ENCODE peak calls at places on chromosome 18, in ten cellular contexts. T, S, Q, O, R, K, I, F, D and J are unnamed samples.

GRCh38 chr18:38923136-38923535 is 1357.5 kb upstream of the CELF4 start:
- DNase-seq in R (no peak), D (no peak), I (no peak), Q (no peak), S (no peak), T (no peak), K (no peak), F (no peak), O (no peak), J (no peak)

GRCh38 chr18:75211002-75211621 is 515 bp downstream of the TSHZ1 start:
- DNase-seq in T (peak; percentile 31), S (no peak), I (peak; percentile 43), R (peak; percentile 21), D (peak; percentile 18), O (peak; percentile 61), F (no peak), Q (no peak), K (no peak), J (peak; percentile 40)

GRCh38 chr18:63518178-63519012 is 23.8 kb upstream of the SERPINB12 start:
- DNase-seq in K (peak; percentile 40), R (peak; percentile 50), Q (no peak), S (peak; percentile 70), F (peak; percentile 12), D (peak; percentile 70), I (peak; percentile 28), T (peak; percentile 74), O (no peak), J (peak; percentile 84)

GRCh38 chr18:26317353-26317865 is 91.2 kb downstream of the TAF4B start:
- DNase-seq in F (no peak), I (no peak), T (no peak), D (no peak), S (no peak), O (no peak), R (no peak), K (no peak), Q (no peak), J (no peak)

GRCh38 chr18:13372405-13372995 is 153.9 kb downstream of the LDLRAD4 start:
- DNase-seq in K (no peak), S (no peak), Q (no peak), O (no peak), D (no peak), T (no peak), F (no peak), I (no peak), R (no peak), J (no peak)

GRCh38 chr18:681985-682384 is 24.5 kb downstream of the TYMS start:
- DNase-seq in D (no peak), S (no peak), F (no peak), R (no peak), I (no peak), K (no peak), Q (no peak), O (no peak), T (no peak), J (no peak)

GRCh38 chr18:37403100-37403781 is 162.4 kb downstream of the CELF4 start:
- DNase-seq in F (no peak), R (no peak), D (peak; percentile 86), K (peak; percentile 81), O (peak; percentile 68), T (no peak), I (no peak), Q (no peak), S (no peak), J (peak; percentile 91)

GRCh38 chr18:39602112-39602511 is 2036.5 kb upstream of the CELF4 start:
- DNase-seq in R (no peak), F (no peak), K (no peak), O (no peak), D (no peak), T (no peak), Q (no peak), I (no peak), S (no peak), J (no peak)

GRCh38 chr18:79749251-79750191 is 48.2 kb upstream of the KCNG2 start:
- DNase-seq in S (peak; percentile 52), T (no peak), D (peak; percentile 14), F (no peak), Q (peak; percentile 58), R (no peak), K (no peak), O (no peak), I (no peak), J (peak; percentile 74)

GRCh38 chr18:36579311-36579710 is 249.5 kb downstream of the TPGS2 start:
- DNase-seq in O (no peak), T (no peak), R (no peak), S (no peak), D (no peak), F (no peak), I (no peak), K (no peak), Q (no peak), J (no peak)

GRCh38 chr18:24868760-24869237 is 408.4 kb downstream of the HRH4 start:
- DNase-seq in Q (no peak), T (no peak), K (no peak), O (no peak), R (no peak), F (no peak), D (peak; percentile 85), I (no peak), S (no peak), J (no peak)

GRCh38 chr18:74745658-74746403 is 148.2 kb downstream of the ZNF407 start:
- DNase-seq in D (peak; percentile 86), S (no peak), R (no peak), I (no peak), Q (no peak), F (peak; percentile 6), O (no peak), K (no peak), T (no peak), J (no peak)

DNA sequence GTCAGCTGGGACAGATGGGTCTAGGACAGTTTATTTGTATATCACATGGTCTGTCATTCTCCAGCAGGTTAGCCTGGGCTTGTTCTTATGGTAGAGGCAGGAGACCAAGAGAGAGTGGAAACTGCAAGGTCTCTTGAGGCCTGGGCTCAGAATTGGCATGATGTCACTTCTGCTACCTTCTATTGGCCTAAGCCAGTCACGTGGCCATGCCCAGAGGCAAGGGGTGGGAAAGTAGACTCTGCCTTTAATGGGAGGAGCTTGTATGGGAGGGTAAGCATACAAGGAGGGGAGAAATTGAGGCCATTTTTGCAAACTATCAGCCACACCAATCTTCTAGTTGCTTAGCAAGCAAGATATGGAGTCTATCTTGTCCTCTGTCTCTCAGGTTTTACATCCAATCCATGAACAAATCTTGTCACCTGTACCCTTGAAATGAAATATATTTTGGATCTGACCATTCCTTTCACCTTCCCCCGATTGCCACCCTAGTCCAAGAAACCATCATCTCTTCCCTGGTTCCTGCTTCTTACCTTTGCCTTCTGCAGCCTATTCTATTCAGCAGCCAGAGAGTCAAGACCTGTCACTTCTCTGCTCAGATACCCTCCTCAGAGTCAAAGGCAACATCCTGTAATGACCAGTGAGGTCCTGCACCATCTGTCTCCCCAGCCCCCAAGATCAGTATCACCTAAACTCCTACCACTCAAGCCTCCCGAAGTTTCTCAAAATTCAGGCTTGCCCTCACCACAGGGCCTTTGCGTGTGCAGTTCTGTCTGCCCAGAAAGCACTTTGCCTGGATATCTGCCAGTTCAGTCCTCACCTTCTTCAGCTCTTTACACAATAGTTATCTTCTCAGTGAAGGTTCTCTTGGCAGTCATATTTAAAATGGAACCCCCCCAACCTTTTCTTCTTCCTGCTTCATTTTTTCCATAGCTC is 240.0 kb downstream of the LOXHD1 start:
- DNase-seq in S (no peak), D (no peak), F (no peak), K (no peak), R (no peak), I (no peak), O (no peak), Q (no peak), T (peak; percentile 15), J (no peak)
- H3K4me1 ChIP-seq in S (peaks cover 20% of the 10 kb centered on the region), D (no peaks in the 10 kb centered on the region), F (no peaks in the 10 kb centered on the region), K (peaks cover 63% of the 10 kb centered on the region), R (peaks cover 6% of the 10 kb centered on the region), I (no peaks in the 10 kb centered on the region), O (peaks cover 71% of the 10 kb centered on the region), Q (peaks cover 19% of the 10 kb centered on the region), T (no peaks in the 10 kb centered on the region), J (peaks cover 52% of the 10 kb centered on the region)

DNA sequence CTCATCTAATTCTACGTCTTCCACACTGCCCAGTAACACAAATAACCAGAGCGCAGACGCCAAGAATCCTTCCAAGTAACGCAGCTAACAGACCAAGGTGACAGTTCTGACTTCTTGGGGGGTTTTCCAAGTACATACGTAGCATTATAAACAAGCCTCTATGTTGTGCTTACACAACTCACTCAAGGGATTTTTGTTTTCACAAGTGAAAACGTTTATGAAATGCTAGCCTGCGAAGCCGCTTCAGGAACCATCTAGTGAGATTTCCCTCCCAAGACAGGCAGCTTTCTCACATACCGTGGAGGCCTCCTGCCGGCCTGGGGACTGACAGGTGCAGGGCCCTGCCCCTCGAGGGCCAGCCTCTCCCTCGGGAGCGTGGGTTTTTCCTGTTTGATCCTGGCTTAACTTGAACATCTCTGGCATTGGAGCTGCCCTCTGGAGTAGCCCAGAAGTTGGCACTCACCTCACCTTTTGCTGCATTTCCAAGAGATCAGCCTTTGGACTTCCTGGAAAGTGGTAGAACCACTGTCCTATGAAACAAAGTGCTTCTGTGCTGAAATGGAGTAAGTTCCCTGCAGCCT is 151.1 kb downstream of the MBP start:
- DNase-seq in D (peak; percentile 7), K (no peak), F (no peak), Q (no peak), T (peak; percentile 50), I (no peak), O (no peak), S (peak; percentile 49), R (peak; percentile 56), J (no peak)
- TF ChIP-seq CTCF in D (no peak), K (no peak), F (no peak), Q (no peak), T (no peak), I (no peak), O (no peak), S (no peak), R (no peak), J (no peak)

DNA sequence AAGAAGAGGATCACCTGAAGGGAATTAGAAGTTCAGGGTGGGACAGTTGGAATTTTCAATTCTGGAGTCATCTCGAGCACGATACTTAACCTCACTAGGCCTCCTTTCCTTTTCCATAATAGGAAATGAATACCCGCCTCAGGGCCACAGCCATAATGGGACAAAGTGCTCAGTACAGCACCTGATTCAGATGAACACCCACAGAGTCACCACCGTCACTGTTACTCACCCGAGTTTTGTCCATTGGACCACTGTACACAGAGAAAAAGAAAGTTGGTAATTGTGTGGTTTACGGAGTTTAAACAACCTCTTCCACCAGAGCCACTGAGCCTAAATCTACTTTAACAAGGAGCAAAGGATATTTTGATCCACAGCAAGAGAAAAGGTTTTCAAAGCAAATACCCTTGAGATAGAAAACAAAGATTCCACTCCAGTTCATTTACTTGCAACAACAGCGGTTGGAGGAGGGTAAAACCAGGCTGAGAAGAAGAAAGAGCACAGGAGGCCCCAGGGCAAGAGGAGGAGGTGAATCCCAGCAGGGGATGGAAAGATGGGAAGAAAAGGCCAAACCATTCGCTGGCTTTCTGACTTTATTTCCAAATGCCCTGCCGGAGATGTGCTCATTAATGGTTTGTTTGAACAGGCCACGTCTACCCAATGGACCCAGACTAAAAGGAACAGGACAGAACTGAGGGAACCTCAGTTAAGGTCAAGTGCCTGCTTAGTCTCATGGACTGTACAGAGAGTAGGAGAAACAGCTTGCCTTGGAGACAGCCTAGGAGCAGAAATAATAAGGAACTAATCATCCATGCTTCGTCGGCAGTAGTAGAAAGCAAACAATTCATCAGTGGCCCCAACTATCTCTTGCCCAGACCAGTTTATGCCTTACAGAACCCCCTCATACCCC is 121.8 kb upstream of the NDUFV2 start:
- DNase-seq in Q (no peak), T (no peak), F (no peak), D (no peak), K (no peak), O (no peak), I (no peak), S (no peak), R (no peak), J (no peak)
- H3K27ac ChIP-seq in Q (no peak overlapping the region), T (no peak overlapping the region), F (peak overlapping the region; percentile 56), D (no peak overlapping the region), K (no peak overlapping the region), O (no peak overlapping the region), I (no peak overlapping the region), S (no peak overlapping the region), R (peak overlapping the region; percentile 58), J (no peak overlapping the region)

GRCh38 chr18:21260621-21261020 is 18.6 kb downstream of the GREB1L start:
- DNase-seq in S (no peak), Q (no peak), O (no peak), K (no peak), R (no peak), F (no peak), I (no peak), D (no peak), T (no peak), J (no peak)
- H3K4me1 ChIP-seq in S (peaks cover 12% of the 10 kb centered on the region), Q (no peaks in the 10 kb centered on the region), O (no peaks in the 10 kb centered on the region), K (peaks cover 18% of the 10 kb centered on the region), R (no peaks in the 10 kb centered on the region), F (peaks cover 9% of the 10 kb centered on the region), I (no peaks in the 10 kb centered on the region), D (no peaks in the 10 kb centered on the region), T (no peaks in the 10 kb centered on the region), J (peaks cover 31% of the 10 kb centered on the region)